ENCODE peak calls at places on chromosomes 11 and 22, in five cellular contexts. One of them, this sample, is unnamed.

GRCh38 chr11:56917708-56918450 is 70.8 kb upstream of the OR5AK2 start:
- DNase-seq in mucosa of descending colon: no peak
- DNase-seq in esophagus squamous epithelium: no peak
- DNase-seq in NCI-H1092: no peak
- DNase-seq in progenitor cell of endocrine pancreas: no peak
- DNase-seq in this sample: no peak

GRCh38 chr11:47587039-47587675 is 679 bp downstream of the FAM180B start:
- DNase-seq in progenitor cell of endocrine pancreas: no peak
- DNase-seq in NCI-H1092: no peak
- DNase-seq in esophagus squamous epithelium: no peak
- DNase-seq in mucosa of descending colon: no peak
- DNase-seq in this sample: no peak

GRCh38 chr11:73982595-73982989 is at the start of gene UCP2:
- DNase-seq in progenitor cell of endocrine pancreas: peak
- DNase-seq in esophagus squamous epithelium: peak
- DNase-seq in NCI-H1092: peak
- DNase-seq in mucosa of descending colon: peak
- DNase-seq in this sample: peak

GRCh38 chr11:114466742-114467141 is 27.5 kb downstream of the REXO2 start:
- DNase-seq in esophagus squamous epithelium: no peak
- DNase-seq in progenitor cell of endocrine pancreas: no peak
- DNase-seq in NCI-H1092: no peak
- DNase-seq in mucosa of descending colon: no peak
- DNase-seq in this sample: no peak

GRCh38 chr11:76892305-76892704 is 31.6 kb downstream of the ACER3 start:
- DNase-seq in esophagus squamous epithelium: no peak
- DNase-seq in mucosa of descending colon: no peak
- DNase-seq in NCI-H1092: no peak
- DNase-seq in progenitor cell of endocrine pancreas: no peak
- DNase-seq in this sample: no peak

GRCh38 chr11:71442123-71442522 is 6.1 kb downstream of the DHCR7 start:
- DNase-seq in esophagus squamous epithelium: no peak
- DNase-seq in mucosa of descending colon: no peak
- DNase-seq in NCI-H1092: no peak
- DNase-seq in progenitor cell of endocrine pancreas: no peak
- DNase-seq in this sample: no peak

GRCh38 chr11:43833657-43834073 is 47.0 kb upstream of the ALKBH3 start:
- DNase-seq in esophagus squamous epithelium: no peak
- DNase-seq in NCI-H1092: no peak
- DNase-seq in progenitor cell of endocrine pancreas: no peak
- DNase-seq in mucosa of descending colon: no peak
- DNase-seq in this sample: peak

GRCh38 chr22:43396321-43396933 is 15.4 kb upstream of the MPPED1 start:
- DNase-seq in esophagus squamous epithelium: no peak
- DNase-seq in NCI-H1092: no peak
- DNase-seq in progenitor cell of endocrine pancreas: no peak
- DNase-seq in mucosa of descending colon: no peak
- DNase-seq in this sample: no peak

GRCh38 chr22:37998543-37998942 is 14.2 kb upstream of the SOX10 start:
- DNase-seq in mucosa of descending colon: no peak
- DNase-seq in NCI-H1092: no peak
- DNase-seq in esophagus squamous epithelium: no peak
- DNase-seq in progenitor cell of endocrine pancreas: no peak
- DNase-seq in this sample: no peak

GRCh38 chr11:10454506-10454901 is 560 bp upstream of the AMPD3 start:
- DNase-seq in NCI-H1092: no peak
- DNase-seq in esophagus squamous epithelium: no peak
- DNase-seq in mucosa of descending colon: no peak
- DNase-seq in progenitor cell of endocrine pancreas: no peak
- DNase-seq in this sample: no peak

GRCh38 chr22:29257751-29258181 is 10.0 kb downstream of the RHBDD3 start:
- DNase-seq in NCI-H1092: no peak
- DNase-seq in esophagus squamous epithelium: no peak
- DNase-seq in progenitor cell of endocrine pancreas: no peak
- DNase-seq in mucosa of descending colon: no peak
- DNase-seq in this sample: no peak

GRCh38 chr11:1832181-1832988 is 2.4 kb upstream of the SYT8 start:
- DNase-seq in progenitor cell of endocrine pancreas: peak
- DNase-seq in mucosa of descending colon: peak
- DNase-seq in esophagus squamous epithelium: no peak
- DNase-seq in NCI-H1092: no peak
- DNase-seq in this sample: no peak

GRCh38 chr11:44842219-44842618 is 108.5 kb downstream of the TP53I11 start:
- DNase-seq in mucosa of descending colon: no peak
- DNase-seq in progenitor cell of endocrine pancreas: no peak
- DNase-seq in NCI-H1092: no peak
- DNase-seq in esophagus squamous epithelium: no peak
- DNase-seq in this sample: peak

GRCh38 chr11:112285918-112286317 is 25.3 kb upstream of the PLET1 start:
- DNase-seq in esophagus squamous epithelium: no peak
- DNase-seq in NCI-H1092: no peak
- DNase-seq in progenitor cell of endocrine pancreas: no peak
- DNase-seq in mucosa of descending colon: no peak
- DNase-seq in this sample: no peak

This sample was measured in AG04450.